ENCODE peak calls at places on chromosomes 13 and 19, in five cellular contexts. T, S, E, D and H are unnamed samples.

GRCh38 chr19:15468675-15469512 is 4.5 kb upstream of the RASAL3 start:
- DNase-seq in T (no peak), S (no peak), E (no peak), D (no peak), H (no peak)

GRCh38 chr19:48842744-48843162 is 6.5 kb upstream of the HSD17B14 start:
- DNase-seq in T (peak; percentile 82), S (peak; percentile 57), E (peak; percentile 75), D (no peak), H (peak; percentile 69)

GRCh38 chr13:110759710-110760109 is 46.2 kb downstream of the ING1 start:
- DNase-seq in T (no peak), S (no peak), E (no peak), D (no peak), H (no peak)

GRCh38 chr19:17966497-17967257 is at the start of gene KCNN1:
- DNase-seq in T (peak; percentile 85), S (no peak), E (no peak), D (peak; percentile 78), H (no peak)

GRCh38 chr13:42875448-42876269 is 94.3 kb downstream of the FAM216B start:
- DNase-seq in T (peak; percentile 76), S (no peak), E (no peak), D (no peak), H (no peak)

GRCh38 chr13:100644328-100644727 is 30.3 kb downstream of the TMTC4 start:
- DNase-seq in T (no peak), S (no peak), E (no peak), D (no peak), H (no peak)

GRCh38 chr19:51140441-51140840 is 1.7 kb upstream of the SIGLEC7 start:
- DNase-seq in T (peak; percentile 11), S (no peak), E (no peak), D (no peak), H (no peak)

GRCh38 chr19:14502334-14503092 is 6.6 kb upstream of the GIPC1 start:
- DNase-seq in T (no peak), S (no peak), E (no peak), D (no peak), H (no peak)

GRCh38 chr13:29679357-29680050 is 84.0 kb upstream of the SLC7A1 start:
- DNase-seq in T (no peak), S (peak; percentile 36), E (peak; percentile 23), D (no peak), H (no peak)

GRCh38 chr19:48400018-48400742 is 6.7 kb downstream of the GRIN2D start:
- DNase-seq in T (peak; percentile 75), S (no peak), E (peak; percentile 59), D (no peak), H (peak; percentile 78)

GRCh38 chr13:87259479-87260083 is 411.6 kb upstream of the SLITRK5 start:
- DNase-seq in T (peak; percentile 61), S (no peak), E (no peak), D (no peak), H (no peak)

GRCh38 chr13:114338959-114339358 is 24.7 kb downstream of the CHAMP1 start:
- DNase-seq in T (no peak), S (no peak), E (no peak), D (no peak), H (no peak)

DNA sequence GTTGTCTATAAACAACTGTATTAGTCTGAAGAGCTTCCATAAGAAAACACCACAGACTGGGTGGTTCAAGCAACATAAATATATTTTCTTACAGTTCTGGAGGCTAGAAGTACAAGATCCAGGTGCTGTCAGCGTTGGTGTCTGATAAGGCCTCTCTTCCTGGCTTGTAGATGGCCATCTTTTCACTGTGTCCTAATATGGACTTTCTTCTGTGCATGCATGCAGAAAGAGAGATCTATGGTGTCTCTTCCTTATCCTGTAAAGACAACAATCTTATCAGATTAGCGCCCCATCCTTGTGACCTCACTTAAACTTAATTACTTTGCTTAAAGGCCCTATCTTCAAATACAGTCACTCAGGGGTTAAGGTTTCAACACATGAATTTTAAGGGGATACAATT is 14.1 kb upstream of the NDFIP2 start:
- DNase-seq in T (no peak), S (no peak), E (no peak), D (no peak), H (no peak)
- H3K4me1 ChIP-seq in T (no peaks in the 10 kb centered on the region), S (no peaks in the 10 kb centered on the region), E (no peaks in the 10 kb centered on the region), D (no peaks in the 10 kb centered on the region), H (no peaks in the 10 kb centered on the region)

GRCh38 chr19:4597975-4598671 is 38.6 kb upstream of the SEMA6B start:
- DNase-seq in T (peak; percentile 93), S (peak; percentile 33), E (peak; percentile 35), D (peak; percentile 59), H (no peak)
- H3K4me3 ChIP-seq in T (peak overlapping the region; percentile 51), S (no peak overlapping the region), E (no peak overlapping the region), D (no peak overlapping the region), H (no peak overlapping the region)

GRCh38 chr13:77979721-77980377 is 61.2 kb upstream of the EDNRB start:
- DNase-seq in T (no peak), S (no peak), E (no peak), D (no peak), H (no peak)
- H3K36me3 ChIP-seq in T (no peaks in the 10 kb centered on the region), S (no peaks in the 10 kb centered on the region), E (no peaks in the 10 kb centered on the region), D (no peaks in the 10 kb centered on the region), H (no peaks in the 10 kb centered on the region)

GRCh38 chr19:44753619-44753931 is 5.1 kb downstream of the BCL3 start:
- DNase-seq in T (no peak), S (no peak), E (no peak), D (no peak), H (no peak)

GRCh38 chr19:44752123-44752815 is 3.8 kb downstream of the BCL3 start:
- DNase-seq in T (no peak), S (no peak), E (peak; percentile 16), D (no peak), H (no peak)

GRCh38 chr19:44753932-44754742 is 5.6 kb downstream of the BCL3 start:
- DNase-seq in T (peak; percentile 68), S (peak; percentile 91), E (peak; percentile 99), D (peak; percentile 97), H (peak; percentile 95)

GRCh38 chr19:44754743-44755066 is 6.2 kb downstream of the BCL3 start:
- DNase-seq in T (no peak), S (no peak), E (no peak), D (no peak), H (no peak)

GRCh38 chr19:44752816-44753618 is 4.5 kb downstream of the BCL3 start:
- DNase-seq in T (peak; percentile 41), S (peak; percentile 84), E (peak; percentile 95), D (peak; percentile 95), H (peak; percentile 86)
- H3K4me1 ChIP-seq in T (peaks cover 21% of the 10 kb centered on the region), S (peaks cover 33% of the 10 kb centered on the region), E (peaks cover 52% of the 10 kb centered on the region), D (peaks cover 93% of the 10 kb centered on the region), H (peaks cover 22% of the 10 kb centered on the region)

GRCh38 chr19:56671613-56671994 is at the start of gene ZNF835:
- DNase-seq in T (no peak), S (peak; percentile 94), E (peak; percentile 89), D (peak; percentile 98), H (peak; percentile 94)
- H3K4me3 ChIP-seq in T (no peak within 1 kb of the TSS), S (peak within 1 kb of the TSS; percentile 66), E (peak within 1 kb of the TSS; percentile 17), D (peak within 1 kb of the TSS; percentile 77), H (peak within 1 kb of the TSS; percentile 79)

GRCh38 chr19:2099054-2099501 is 2.4 kb downstream of the IZUMO4 start:
- DNase-seq in T (no peak), S (no peak), E (no peak), D (peak; percentile 64), H (no peak)

GRCh38 chr19:2101417-2102335 is 5.0 kb downstream of the IZUMO4 start:
- DNase-seq in T (no peak), S (no peak), E (no peak), D (peak; percentile 74), H (no peak)

GRCh38 chr19:2099937-2100718 is 3.4 kb downstream of the IZUMO4 start:
- DNase-seq in T (no peak), S (no peak), E (no peak), D (peak; percentile 77), H (no peak)

GRCh38 chr19:2100719-2101061 is 4.0 kb downstream of the IZUMO4 start:
- DNase-seq in T (no peak), S (no peak), E (no peak), D (peak; percentile 62), H (no peak)

DNA sequence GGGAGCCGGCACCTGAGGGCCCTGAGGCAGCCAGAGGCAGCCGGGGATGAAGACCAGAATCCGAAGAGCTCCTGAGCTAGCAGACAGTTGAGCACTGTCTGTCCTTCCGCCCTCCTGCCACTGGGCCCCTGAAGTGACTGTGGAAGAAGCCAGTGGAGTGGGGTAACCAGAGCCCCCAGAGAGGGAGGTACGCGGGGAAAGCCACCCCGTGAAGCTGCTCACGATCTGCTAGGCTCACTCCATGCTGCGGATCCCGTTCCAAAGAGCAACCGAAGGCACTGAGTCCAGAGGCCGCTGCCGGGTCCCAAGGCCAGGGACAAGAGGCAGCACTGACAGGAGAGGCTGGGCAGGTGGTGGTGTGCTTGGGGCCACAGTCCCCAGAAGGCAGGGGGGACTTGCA is 6.6 kb downstream of the IZUMO4 start:
- DNase-seq in T (no peak), S (no peak), E (no peak), D (no peak), H (no peak)
- H3K36me3 ChIP-seq in T (no peaks in the 10 kb centered on the region), S (no peaks in the 10 kb centered on the region), E (peaks cover 3% of the 10 kb centered on the region), D (peaks cover 83% of the 10 kb centered on the region), H (peaks cover 48% of the 10 kb centered on the region)